ENCODE peak calls at places on chromosome 15, in five cellular contexts. E is sciatic nerve; B is mucosa of descending colon; O is activated naive CD4-positive, alpha-beta T cell treated with Interleukin-2 at 50 U/mL for 16 hours; N is left ventricle myocardium inferior. Y is an unnamed sample.

GRCh38 chr15:68241088-68241935 is 11.8 kb upstream of the CLN6 start:
- DNase-seq in E (no peak), B (no peak), O (no peak), N (no peak), Y (no peak)

GRCh38 chr15:80568876-80569605 is 126.1 kb upstream of the ABHD17C start:
- DNase-seq in E (no peak), B (no peak), O (no peak), N (no peak), Y (no peak)

GRCh38 chr15:73756390-73756789 is 3.2 kb upstream of the INSYN1 start:
- DNase-seq in E (no peak), B (no peak), O (no peak), N (no peak), Y (no peak)

GRCh38 chr15:50084932-50085331 is 34.1 kb downstream of the ATP8B4 start:
- DNase-seq in E (no peak), B (no peak), O (no peak), N (no peak), Y (no peak)

GRCh38 chr15:45588199-45588910 is 1.2 kb downstream of the BLOC1S6 start:
- DNase-seq in E (no peak), B (no peak), O (no peak), N (no peak), Y (no peak)

GRCh38 chr15:93072440-93073394 is 16.3 kb downstream of the RGMA start:
- DNase-seq in E (peak; percentile 92), B (peak; percentile 53), O (no peak), N (peak; percentile 89), Y (peak; percentile 96)

GRCh38 chr15:31571676-31572075 is 245.0 kb downstream of the KLF13 start:
- DNase-seq in E (no peak), B (peak; percentile 10), O (no peak), N (no peak), Y (no peak)

GRCh38 chr15:20358066-20358780 is 183.4 kb downstream of the GOLGA6L6 start:
- DNase-seq in E (no peak), B (no peak), O (no peak), N (no peak), Y (peak; percentile 50)

GRCh38 chr15:67359431-67360082 is 105.0 kb downstream of the IQCH start:
- DNase-seq in E (no peak), B (no peak), O (no peak), N (no peak), Y (no peak)

GRCh38 chr15:34010921-34011320 is 28.1 kb downstream of the AVEN start:
- DNase-seq in E (no peak), B (no peak), O (no peak), N (no peak), Y (no peak)

GRCh38 chr15:44550256-44550655 is 13.3 kb downstream of the EIF3J start:
- DNase-seq in E (no peak), B (no peak), O (no peak), N (no peak), Y (no peak)

GRCh38 chr15:46848704-46849103 is 868.6 kb upstream of the SEMA6D start:
- DNase-seq in E (no peak), B (no peak), O (no peak), N (no peak), Y (peak; percentile 29)

GRCh38 chr15:69193948-69194827 is 33.8 kb downstream of the GLCE start:
- DNase-seq in E (no peak), B (no peak), O (no peak), N (no peak), Y (no peak)

GRCh38 chr15:75663931-75664421 is 16.3 kb downstream of the SNX33 start:
- DNase-seq in E (no peak), B (peak; percentile 66), O (no peak), N (no peak), Y (no peak)

GRCh38 chr15:95894407-95894956 is 436.0 kb upstream of the NR2F2 start:
- DNase-seq in E (no peak), B (no peak), O (no peak), N (no peak), Y (no peak)

GRCh38 chr15:90885432-90886290 is 1.4 kb downstream of the FES start:
- DNase-seq in E (peak; percentile 92), B (peak; percentile 87), O (peak; percentile 80), N (peak; percentile 83), Y (peak; percentile 89)

GRCh38 chr15:43928152-43928551 is 101.3 kb downstream of the WDR76 start:
- DNase-seq in E (no peak), B (no peak), O (no peak), N (no peak), Y (no peak)

GRCh38 chr15:85754993-85755392 is 39.7 kb downstream of the KLHL25 start:
- DNase-seq in E (peak; percentile 59), B (no peak), O (no peak), N (peak; percentile 61), Y (no peak)

GRCh38 chr15:58551764-58552504 is 120.1 kb downstream of the LIPC start:
- DNase-seq in E (peak; percentile 62), B (peak; percentile 80), O (no peak), N (no peak), Y (no peak)

GRCh38 chr15:76973362-76973743 is 21.6 kb upstream of the PSTPIP1 start:
- DNase-seq in E (no peak), B (peak; percentile 43), O (peak; percentile 69), N (no peak), Y (peak; percentile 82)

GRCh38 chr15:47477253-47477652 is 240.1 kb upstream of the SEMA6D start:
- DNase-seq in E (no peak), B (no peak), O (no peak), N (no peak), Y (peak; percentile 45)

GRCh38 chr15:79966634-79967330 is 4.2 kb downstream of the BCL2A1 start:
- DNase-seq in E (no peak), B (no peak), O (no peak), N (no peak), Y (no peak)

Y was measured in aorta.